ENCODE peak calls at places on chromosomes 6 and 20, in ten cellular contexts. P is fibroblast of pulmonary artery; L is D341Med; X is hepatic stellate cell; U is stimulated activated CD4-positive, alpha-beta T cell treated with anti-CD3 and anti-CD28 coated beads, Interleukin-1b, Interleukin-23, amount 100 ng/mL, for 1 hour; V is ovary; Y is activated CD4-positive, alpha-beta T cell treated with anti-CD3 and anti-CD28 coated beads for 48 hours; F is NCI-H1105; B is H1; T is upper lobe of left lung. M is an unnamed sample.

GRCh38 chr6:72787521-72788031 is 165.7 kb downstream of the KCNQ5 start:
- DNase-seq in P (peak), L (no peak), X (peak), U (no peak), V (no peak), Y (no peak), F (no peak), B (no peak), T (no peak), M (no peak)

GRCh38 chr20:50187403-50188051 is 3.1 kb upstream of the CEBPB start:
- DNase-seq in P (peak), L (peak), X (no peak), U (no peak), V (peak), Y (no peak), F (no peak), B (no peak), T (no peak), M (no peak)

GRCh38 chr20:43446361-43446879 is 11.3 kb upstream of the SRSF6 start:
- DNase-seq in P (no peak), L (no peak), X (no peak), U (no peak), V (no peak), Y (no peak), F (no peak), B (no peak), T (no peak), M (no peak)

GRCh38 chr6:167139761-167140160 is 16.9 kb downstream of the CCR6 start:
- DNase-seq in P (no peak), L (no peak), X (no peak), U (no peak), V (no peak), Y (no peak), F (no peak), B (no peak), T (no peak), M (no peak)

GRCh38 chr20:60206259-60206658 is 248.0 kb downstream of the CDH26 start:
- DNase-seq in P (peak), L (peak), X (peak), U (no peak), V (no peak), Y (no peak), F (peak), B (no peak), T (no peak), M (no peak)

GRCh38 chr20:50425076-50425475 is 85.1 kb upstream of the PTPN1 start:
- DNase-seq in P (no peak), L (no peak), X (no peak), U (no peak), V (no peak), Y (no peak), F (no peak), B (no peak), T (no peak), M (no peak)

GRCh38 chr20:32585011-32585518 is at the start of gene NOL4L:
- DNase-seq in P (no peak), L (peak), X (peak), U (no peak), V (peak), Y (peak), F (peak), B (peak), T (peak), M (no peak)

GRCh38 chr6:158647501-158647900 is 2.4 kb upstream of the SYTL3 start:
- DNase-seq in P (no peak), L (no peak), X (no peak), U (no peak), V (no peak), Y (no peak), F (peak), B (no peak), T (no peak), M (no peak)

GRCh38 chr6:4282926-4283325 is 147.6 kb upstream of the ECI2 start:
- DNase-seq in P (no peak), L (no peak), X (no peak), U (no peak), V (no peak), Y (no peak), F (no peak), B (no peak), T (no peak), M (no peak)